ENCODE peak calls at places on chromosome 3, in eight cellular contexts. One of them, this sample, is unnamed. For H3K4me1, the result is how much of the 10 kb centered on the place peaks cover.

GRCh38 chr3:181725830-181726229 is 14.1 kb downstream of the SOX2 start:
- DNase-seq in GM23338: no peak
- DNase-seq in A549: no peak
- DNase-seq in ovary: no peak
- DNase-seq in mesenchymal stem cell: no peak
- DNase-seq in aorta: no peak
- DNase-seq in fibroblast of lung: no peak
- DNase-seq in left ventricle myocardium inferior: no peak
- DNase-seq in this sample: no peak

GRCh38 chr3:30456263-30456662 is 150.1 kb upstream of the TGFBR2 start:
- DNase-seq in GM23338: no peak
- DNase-seq in A549: no peak
- DNase-seq in ovary: no peak
- DNase-seq in mesenchymal stem cell: no peak
- DNase-seq in aorta: no peak
- DNase-seq in fibroblast of lung: no peak
- DNase-seq in left ventricle myocardium inferior: no peak
- DNase-seq in this sample: no peak

GRCh38 chr3:52345521-52346110 is 29.5 kb downstream of the DNAH1 start:
- DNase-seq in GM23338: no peak
- DNase-seq in A549: no peak
- DNase-seq in ovary: no peak
- DNase-seq in mesenchymal stem cell: no peak
- DNase-seq in aorta: no peak
- DNase-seq in fibroblast of lung: peak
- DNase-seq in left ventricle myocardium inferior: no peak
- DNase-seq in this sample: no peak

GRCh38 chr3:59290358-59290757 is 240.5 kb upstream of the CFAP20DC start:
- DNase-seq in GM23338: no peak
- DNase-seq in A549: no peak
- DNase-seq in ovary: no peak
- DNase-seq in mesenchymal stem cell: no peak
- DNase-seq in aorta: no peak
- DNase-seq in fibroblast of lung: peak
- DNase-seq in left ventricle myocardium inferior: no peak
- DNase-seq in this sample: no peak

GRCh38 chr3:4983739-4984510 is 4.7 kb downstream of the BHLHE40 start:
- DNase-seq in GM23338: no peak
- DNase-seq in A549: no peak
- DNase-seq in ovary: no peak
- DNase-seq in mesenchymal stem cell: peak
- DNase-seq in aorta: peak
- DNase-seq in fibroblast of lung: peak
- DNase-seq in left ventricle myocardium inferior: no peak
- DNase-seq in this sample: peak

GRCh38 chr3:169494982-169495381 is 168.5 kb downstream of the MECOM start:
- DNase-seq in GM23338: no peak
- DNase-seq in A549: no peak
- DNase-seq in ovary: no peak
- DNase-seq in mesenchymal stem cell: no peak
- DNase-seq in aorta: no peak
- DNase-seq in fibroblast of lung: no peak
- DNase-seq in left ventricle myocardium inferior: no peak
- DNase-seq in this sample: peak

GRCh38 chr3:151709847-151710246 is 23.9 kb upstream of the AADACL2 start:
- DNase-seq in GM23338: no peak
- DNase-seq in A549: no peak
- DNase-seq in ovary: no peak
- DNase-seq in mesenchymal stem cell: peak
- DNase-seq in aorta: no peak
- DNase-seq in fibroblast of lung: peak
- DNase-seq in left ventricle myocardium inferior: no peak
- DNase-seq in this sample: no peak

GRCh38 chr3:171261487-171261886 is 198.7 kb downstream of the TNIK start:
- DNase-seq in GM23338: no peak
- DNase-seq in A549: peak
- DNase-seq in ovary: no peak
- DNase-seq in mesenchymal stem cell: no peak
- DNase-seq in aorta: no peak
- DNase-seq in fibroblast of lung: peak
- DNase-seq in left ventricle myocardium inferior: no peak
- DNase-seq in this sample: peak

GRCh38 chr3:8095724-8096123 is 405.9 kb upstream of the LMCD1 start:
- DNase-seq in GM23338: peak
- DNase-seq in A549: peak
- DNase-seq in ovary: no peak
- DNase-seq in mesenchymal stem cell: peak
- DNase-seq in aorta: no peak
- DNase-seq in fibroblast of lung: no peak
- DNase-seq in left ventricle myocardium inferior: no peak
- DNase-seq in this sample: peak

GRCh38 chr3:171788546-171789351 is 21.5 kb downstream of the PLD1 start:
- DNase-seq in GM23338: no peak
- DNase-seq in A549: no peak
- DNase-seq in ovary: no peak
- DNase-seq in mesenchymal stem cell: peak
- DNase-seq in aorta: no peak
- DNase-seq in fibroblast of lung: peak
- DNase-seq in left ventricle myocardium inferior: no peak
- DNase-seq in this sample: peak

GRCh38 chr3:15667484-15667883 is 65.9 kb downstream of the BTD start:
- DNase-seq in GM23338: no peak
- DNase-seq in A549: no peak
- DNase-seq in ovary: no peak
- DNase-seq in mesenchymal stem cell: no peak
- DNase-seq in aorta: no peak
- DNase-seq in fibroblast of lung: no peak
- DNase-seq in left ventricle myocardium inferior: no peak
- DNase-seq in this sample: no peak

GRCh38 chr3:196440041-196440537 is 7.9 kb upstream of the UBXN7 start:
- DNase-seq in GM23338: no peak
- DNase-seq in A549: no peak
- DNase-seq in ovary: no peak
- DNase-seq in mesenchymal stem cell: no peak
- DNase-seq in aorta: no peak
- DNase-seq in fibroblast of lung: peak
- DNase-seq in left ventricle myocardium inferior: peak
- DNase-seq in this sample: no peak

GRCh38 chr3:35929158-35929557 is 289.8 kb downstream of the ARPP21 start:
- DNase-seq in GM23338: no peak
- DNase-seq in A549: no peak
- DNase-seq in ovary: no peak
- DNase-seq in mesenchymal stem cell: no peak
- DNase-seq in aorta: no peak
- DNase-seq in fibroblast of lung: peak
- DNase-seq in left ventricle myocardium inferior: no peak
- DNase-seq in this sample: peak

GRCh38 chr3:89503891-89504391 is 396.5 kb downstream of the EPHA3 start:
- DNase-seq in GM23338: no peak
- DNase-seq in A549: no peak
- DNase-seq in ovary: no peak
- DNase-seq in mesenchymal stem cell: no peak
- DNase-seq in aorta: no peak
- DNase-seq in fibroblast of lung: no peak
- DNase-seq in left ventricle myocardium inferior: no peak
- DNase-seq in this sample: no peak

GRCh38 chr3:142735462-142735861 is 11.6 kb downstream of the TRPC1 start:
- DNase-seq in GM23338: no peak
- DNase-seq in A549: no peak
- DNase-seq in ovary: no peak
- DNase-seq in mesenchymal stem cell: no peak
- DNase-seq in aorta: no peak
- DNase-seq in fibroblast of lung: no peak
- DNase-seq in left ventricle myocardium inferior: no peak
- DNase-seq in this sample: no peak

GRCh38 chr3:86991482-86991815 is 500 bp upstream of the VGLL3 start:
- DNase-seq in GM23338: no peak
- DNase-seq in A549: no peak
- DNase-seq in ovary: no peak
- DNase-seq in mesenchymal stem cell: no peak
- DNase-seq in aorta: no peak
- DNase-seq in fibroblast of lung: no peak
- DNase-seq in left ventricle myocardium inferior: no peak
- DNase-seq in this sample: no peak

GRCh38 chr3:86990171-86990733 is 697 bp downstream of the VGLL3 start:
- DNase-seq in GM23338: peak
- DNase-seq in A549: no peak
- DNase-seq in ovary: peak
- DNase-seq in mesenchymal stem cell: peak
- DNase-seq in aorta: peak
- DNase-seq in fibroblast of lung: peak
- DNase-seq in left ventricle myocardium inferior: peak
- DNase-seq in this sample: no peak

GRCh38 chr3:86993704-86994103 is 2.8 kb upstream of the VGLL3 start:
- DNase-seq in GM23338: no peak
- DNase-seq in A549: no peak
- DNase-seq in ovary: no peak
- DNase-seq in mesenchymal stem cell: peak
- DNase-seq in aorta: no peak
- DNase-seq in fibroblast of lung: peak
- DNase-seq in left ventricle myocardium inferior: no peak
- DNase-seq in this sample: peak

GRCh38 chr3:86990734-86991481 is at the start of gene VGLL3:
- DNase-seq in GM23338: peak
- DNase-seq in A549: peak
- DNase-seq in ovary: peak
- DNase-seq in mesenchymal stem cell: peak
- DNase-seq in aorta: peak
- DNase-seq in fibroblast of lung: peak
- DNase-seq in left ventricle myocardium inferior: peak
- DNase-seq in this sample: peak

DNA sequence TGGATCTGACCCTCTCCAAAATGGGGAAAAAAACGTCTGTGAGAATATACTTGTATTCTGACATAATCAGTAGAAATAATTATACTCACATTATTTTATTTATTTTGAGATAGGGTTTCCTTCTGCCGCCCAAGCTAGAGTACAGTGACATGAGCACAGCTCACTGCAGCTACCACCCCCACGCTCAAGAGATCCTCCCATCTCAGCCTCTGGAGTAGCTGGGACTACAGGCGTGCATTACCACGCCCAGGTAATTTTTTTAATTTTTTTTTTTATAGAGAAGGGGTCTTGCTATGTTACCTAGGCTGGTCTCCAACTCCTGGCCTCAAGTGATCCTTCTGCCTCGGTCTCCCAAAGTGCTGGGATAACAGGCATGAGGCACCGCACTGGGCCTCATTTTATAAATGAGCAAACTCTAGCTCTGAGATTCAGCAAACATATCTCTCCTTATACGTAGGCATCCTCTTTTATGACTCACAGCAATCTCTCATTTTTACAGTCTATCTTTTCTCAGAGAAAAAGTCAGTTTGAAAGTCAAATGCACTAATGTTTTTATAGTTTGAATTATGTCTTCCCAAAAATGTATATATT is 986 bp upstream of the VGLL3 start:
- DNase-seq in GM23338: no peak
- DNase-seq in A549: no peak
- DNase-seq in ovary: no peak
- DNase-seq in mesenchymal stem cell: peak
- DNase-seq in aorta: no peak
- DNase-seq in fibroblast of lung: peak
- DNase-seq in left ventricle myocardium inferior: no peak
- DNase-seq in this sample: no peak
- H3K4me3 ChIP-seq in GM23338: peak
- H3K4me3 ChIP-seq in A549: peak
- H3K4me3 ChIP-seq in ovary: no peak
- H3K4me3 ChIP-seq in mesenchymal stem cell: no peak
- H3K4me3 ChIP-seq in aorta: peak
- H3K4me3 ChIP-seq in fibroblast of lung: peak
- H3K4me3 ChIP-seq in left ventricle myocardium inferior: peak
- H3K4me3 ChIP-seq in this sample: peak

DNA sequence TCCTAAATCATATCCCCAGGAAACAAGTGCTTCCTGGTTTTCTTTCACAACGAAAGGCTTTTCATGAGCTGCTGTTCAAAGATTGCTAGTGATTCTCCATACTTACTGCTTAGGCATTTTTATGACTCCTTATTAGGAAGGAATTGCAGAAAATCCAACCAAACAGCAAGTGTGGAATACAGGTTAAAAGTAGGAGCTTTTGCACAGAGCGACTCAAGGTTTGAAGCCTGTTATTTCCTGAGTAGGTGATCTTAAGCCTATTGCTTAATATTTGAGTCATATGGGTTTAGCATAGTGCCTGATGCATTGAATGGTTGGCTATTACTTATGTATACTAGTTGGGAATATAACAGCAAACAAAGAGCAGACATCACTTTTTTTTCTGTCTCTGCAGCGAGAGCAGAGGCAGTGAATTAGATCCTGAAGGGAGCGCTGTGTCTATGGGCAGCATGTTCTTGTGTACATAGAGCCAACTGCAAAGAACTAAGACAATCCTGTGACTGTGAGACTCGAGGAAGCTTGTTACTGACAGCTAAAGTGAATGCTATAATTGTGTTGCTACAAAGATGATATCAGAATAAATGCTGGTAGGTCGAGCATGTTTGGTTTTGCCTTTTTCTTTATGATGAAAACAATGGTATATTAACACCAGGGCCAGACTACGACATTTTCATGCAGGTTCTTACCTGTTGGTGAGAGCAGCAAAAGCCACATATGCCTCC is 6.3 kb downstream of the TM4SF1 start:
- DNase-seq in GM23338: peak
- DNase-seq in A549: no peak
- DNase-seq in ovary: no peak
- DNase-seq in mesenchymal stem cell: peak
- DNase-seq in aorta: no peak
- DNase-seq in fibroblast of lung: peak
- DNase-seq in left ventricle myocardium inferior: no peak
- DNase-seq in this sample: peak
- H3K4me1 ChIP-seq in GM23338: under half
- H3K4me1 ChIP-seq in A549: half or more
- H3K4me1 ChIP-seq in ovary: under half
- H3K4me1 ChIP-seq in mesenchymal stem cell: under half
- H3K4me1 ChIP-seq in aorta: under half
- H3K4me1 ChIP-seq in fibroblast of lung: under half
- H3K4me1 ChIP-seq in left ventricle myocardium inferior: half or more
- H3K4me1 ChIP-seq in this sample: half or more

GRCh38 chr3:187735837-187736236 is 9.4 kb downstream of the BCL6 start:
- DNase-seq in GM23338: no peak
- DNase-seq in A549: no peak
- DNase-seq in ovary: no peak
- DNase-seq in mesenchymal stem cell: no peak
- DNase-seq in aorta: no peak
- DNase-seq in fibroblast of lung: peak
- DNase-seq in left ventricle myocardium inferior: no peak
- DNase-seq in this sample: no peak
- H3K4me3 ChIP-seq in GM23338: no peak
- H3K4me3 ChIP-seq in A549: no peak
- H3K4me3 ChIP-seq in ovary: no peak
- H3K4me3 ChIP-seq in mesenchymal stem cell: no peak
- H3K4me3 ChIP-seq in aorta: no peak
- H3K4me3 ChIP-seq in fibroblast of lung: no peak
- H3K4me3 ChIP-seq in left ventricle myocardium inferior: peak
- H3K4me3 ChIP-seq in this sample: no peak

DNA sequence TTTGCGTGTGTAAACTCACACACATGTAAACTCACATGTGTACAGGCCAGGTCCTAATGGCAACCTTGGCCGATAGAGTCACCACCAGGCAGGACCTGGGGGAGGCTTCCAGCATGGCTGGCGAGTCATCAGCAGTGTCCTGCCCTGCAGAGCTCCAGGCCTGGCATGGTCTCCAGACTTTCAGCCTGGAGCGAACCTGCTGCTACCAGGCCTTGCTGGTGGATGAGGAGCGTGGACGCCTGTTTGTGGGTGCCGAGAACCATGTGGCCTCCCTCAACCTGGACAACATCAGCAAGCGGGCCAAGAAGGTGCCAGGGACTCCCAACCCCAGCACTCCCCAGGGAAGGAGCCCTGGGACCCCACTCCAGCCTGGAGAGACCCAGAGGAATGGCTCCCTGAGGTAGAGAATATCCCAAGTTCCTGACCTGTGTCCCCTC is 1.0 kb downstream of the SEMA3B start:
- DNase-seq in GM23338: no peak
- DNase-seq in A549: peak
- DNase-seq in ovary: peak
- DNase-seq in mesenchymal stem cell: peak
- DNase-seq in aorta: no peak
- DNase-seq in fibroblast of lung: peak
- DNase-seq in left ventricle myocardium inferior: no peak
- DNase-seq in this sample: no peak
- H3K4me1 ChIP-seq in GM23338: under half
- H3K4me1 ChIP-seq in A549: half or more
- H3K4me1 ChIP-seq in ovary: under half
- H3K4me1 ChIP-seq in mesenchymal stem cell: half or more
- H3K4me1 ChIP-seq in aorta: under half
- H3K4me1 ChIP-seq in fibroblast of lung: half or more
- H3K4me1 ChIP-seq in left ventricle myocardium inferior: half or more
- H3K4me1 ChIP-seq in this sample: under half

This sample was measured in endothelial cell of umbilical vein.